ENCODE peak calls at places on chromosomes 6 and 20, in six cellular contexts. C, G, Q, N, Y and K are unnamed samples.
A peak's percentile ranks its signal among the peaks of the same experiment; 100 is the strongest.

GRCh38 chr6:42199106-42199981 is 4.6 kb upstream of the GUCA1B start:
- DNase-seq in G (no peak), C (no peak), N (peak; percentile 13), Y (no peak), Q (no peak), K (no peak)

GRCh38 chr6:137025786-137026730 is 18.7 kb downstream of the IL20RA start:
- DNase-seq in Y (no peak), G (no peak), N (no peak), Q (no peak), C (no peak), K (no peak)

GRCh38 chr6:2988076-2988425 is 11.6 kb upstream of the NQO2 start:
- DNase-seq in C (no peak), Y (no peak), N (no peak), Q (no peak), G (no peak), K (no peak)

GRCh38 chr6:127590344-127590743 is 13.4 kb downstream of the C6orf58 start:
- DNase-seq in Q (no peak), Y (no peak), N (no peak), G (no peak), C (no peak), K (no peak)

GRCh38 chr20:61733216-61733615 is 332.5 kb downstream of the TAF4 start:
- DNase-seq in Y (no peak), N (no peak), Q (no peak), C (no peak), G (no peak), K (no peak)

GRCh38 chr6:154578004-154578559 is 67.6 kb upstream of the CNKSR3 start:
- DNase-seq in Y (no peak), C (no peak), Q (no peak), N (no peak), G (no peak), K (no peak)

GRCh38 chr20:62793757-62794006 is 2.6 kb upstream of the MRGBP start:
- DNase-seq in Q (no peak), C (no peak), N (no peak), G (no peak), Y (no peak), K (no peak)

GRCh38 chr6:109104512-109104911 is 9.2 kb downstream of the CEP57L1 start:
- DNase-seq in N (no peak), C (no peak), Q (no peak), Y (no peak), G (no peak), K (no peak)

GRCh38 chr6:43702522-43703440 is 15.2 kb upstream of the MRPS18A start:
- DNase-seq in C (no peak), N (peak; percentile 60), Y (no peak), Q (peak; percentile 88), G (no peak), K (peak; percentile 88)